ENCODE peak calls at places on chromosome 12, in seven cellular contexts. R is foreskin fibroblast, E is endothelial cell, P is HFFc6, K is psoas muscle, B is lung, L is Peyer's patch. O is an unnamed sample.

GRCh38 chr12:48957141-48958048 is at the start of gene ARF3:
- DNase-seq in R (peak; percentile 97), E (peak; percentile 98), P (peak; percentile 87), K (peak; percentile 96), B (peak; percentile 96), L (peak; percentile 97), O (peak; percentile 86)

GRCh38 chr12:59444932-59445331 is 150.9 kb upstream of the SLC16A7 start:
- DNase-seq in R (peak; percentile 67), E (no peak), P (peak; percentile 37), K (no peak), B (no peak), L (no peak), O (no peak)

GRCh38 chr12:118337194-118337838 is 35.4 kb downstream of the TAOK3 start:
- DNase-seq in R (peak; percentile 62), E (no peak), P (peak; percentile 39), K (no peak), B (no peak), L (no peak), O (no peak)

GRCh38 chr12:111438501-111438900 is 32.8 kb downstream of the SH2B3 start:
- DNase-seq in R (peak; percentile 55), E (peak; percentile 4), P (peak; percentile 43), K (no peak), B (peak; percentile 46), L (no peak), O (peak; percentile 66)

GRCh38 chr12:1357171-1357570 is 237.2 kb downstream of the FBXL14 start:
- DNase-seq in R (peak; percentile 62), E (no peak), P (peak; percentile 30), K (no peak), B (no peak), L (no peak), O (no peak)

GRCh38 chr12:123935956-123936355 is 36.7 kb downstream of the CCDC92 start:
- DNase-seq in R (no peak), E (no peak), P (no peak), K (no peak), B (no peak), L (no peak), O (no peak)

GRCh38 chr12:32124637-32125036 is 18.0 kb downstream of the BICD1 start:
- DNase-seq in R (peak; percentile 19), E (no peak), P (no peak), K (no peak), B (no peak), L (no peak), O (no peak)

GRCh38 chr12:114848661-114849060 is 164.7 kb upstream of the TBX3 start:
- DNase-seq in R (peak; percentile 91), E (no peak), P (peak; percentile 35), K (no peak), B (no peak), L (no peak), O (no peak)

GRCh38 chr12:8905546-8905945 is 8.8 kb upstream of the PHC1 start:
- DNase-seq in R (no peak), E (no peak), P (no peak), K (no peak), B (no peak), L (no peak), O (no peak)

GRCh38 chr12:117347588-117347987 is 13.8 kb downstream of the NOS1 start:
- DNase-seq in R (no peak), E (no peak), P (no peak), K (no peak), B (no peak), L (no peak), O (no peak)

GRCh38 chr12:11973396-11973795 is 97.3 kb upstream of the BCL2L14 start:
- DNase-seq in R (no peak), E (no peak), P (no peak), K (no peak), B (no peak), L (no peak), O (no peak)

GRCh38 chr12:121124402-121125109 is 8.1 kb upstream of the P2RX7 start:
- DNase-seq in R (peak; percentile 64), E (no peak), P (peak; percentile 98), K (no peak), B (no peak), L (no peak), O (no peak)

GRCh38 chr12:103800252-103800771 is 40.7 kb downstream of the NT5DC3 start:
- DNase-seq in R (peak; percentile 86), E (no peak), P (no peak), K (peak; percentile 79), B (peak; percentile 37), L (peak; percentile 68), O (no peak)

GRCh38 chr12:53983580-53984572 is 1.1 kb upstream of the HOXC10 start:
- DNase-seq in R (peak; percentile 48), E (no peak), P (no peak), K (peak; percentile 69), B (no peak), L (no peak), O (no peak)

GRCh38 chr12:62813031-62813829 is 121.7 kb downstream of the PPM1H start:
- DNase-seq in R (peak; percentile 86), E (peak; percentile 40), P (peak; percentile 32), K (peak; percentile 62), B (peak; percentile 46), L (peak; percentile 57), O (no peak)

GRCh38 chr12:55722948-55723347 is 2.8 kb downstream of the RDH5 start:
- DNase-seq in R (peak; percentile 47), E (no peak), P (no peak), K (peak; percentile 59), B (no peak), L (no peak), O (no peak)

GRCh38 chr12:109503611-109504010 is 26.2 kb downstream of the UBE3B start:
- DNase-seq in R (no peak), E (no peak), P (no peak), K (no peak), B (no peak), L (no peak), O (no peak)

GRCh38 chr12:93990832-93991748 is 157.3 kb upstream of the PLXNC1 start:
- DNase-seq in R (peak; percentile 67), E (peak; percentile 21), P (peak; percentile 55), K (peak; percentile 62), B (no peak), L (peak; percentile 50), O (no peak)

GRCh38 chr12:97006585-97006984 is 99.5 kb downstream of the NEDD1 start:
- DNase-seq in R (no peak), E (no peak), P (no peak), K (no peak), B (no peak), L (no peak), O (no peak)

GRCh38 chr12:11722071-11722470 is 72.6 kb downstream of the ETV6 start:
- DNase-seq in R (no peak), E (no peak), P (no peak), K (no peak), B (no peak), L (no peak), O (no peak)

GRCh38 chr12:97556201-97556824 is 93.7 kb downstream of the RMST start:
- DNase-seq in R (no peak), E (peak; percentile 46), P (peak; percentile 7), K (no peak), B (peak; percentile 60), L (no peak), O (no peak)

GRCh38 chr12:67594888-67595287 is 53.7 kb upstream of the DYRK2 start:
- DNase-seq in R (peak; percentile 10), E (no peak), P (peak; percentile 16), K (no peak), B (no peak), L (no peak), O (no peak)

GRCh38 chr12:69585189-69586062 is at the start of gene CCT2:
- DNase-seq in R (peak; percentile 99), E (peak; percentile 97), P (peak; percentile 93), K (peak; percentile 99), B (peak; percentile 96), L (peak; percentile 97), O (peak; percentile 95)
- TF ChIP-seq CTCF in R (peak; percentile 39), E (peak; percentile 28), P (peak; percentile 67), K (peak; percentile 40), B (no peak), L (peak; percentile 35), O (peak; percentile 32)

DNA sequence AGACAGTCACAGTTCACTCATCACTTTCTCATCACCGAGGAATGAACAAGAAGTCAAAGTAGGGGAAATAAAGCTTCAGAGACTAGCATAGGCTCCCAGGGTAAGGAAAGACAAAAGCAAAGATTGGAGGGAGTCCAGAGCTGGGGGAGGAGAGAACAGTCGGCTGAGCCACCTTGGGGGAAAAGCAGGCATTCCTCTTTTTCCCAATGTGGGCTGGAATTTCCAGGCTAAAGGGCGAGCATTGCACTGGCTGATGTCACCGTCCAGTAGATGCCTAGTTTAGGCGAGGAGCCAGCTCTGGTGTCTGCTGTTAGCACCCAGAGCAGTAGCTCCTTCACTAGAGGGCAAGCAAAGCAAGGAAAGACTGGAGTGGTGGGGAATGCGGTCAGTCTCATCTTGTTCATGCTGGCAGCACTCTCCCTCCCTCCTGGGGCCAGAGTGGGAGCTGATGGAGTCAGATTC is 8.5 kb upstream of the KRT75 start:
- DNase-seq in R (peak; percentile 42), E (no peak), P (peak; percentile 69), K (no peak), B (no peak), L (no peak), O (no peak)
- TF ChIP-seq CTCF in R (no peak), E (no peak), P (peak; percentile 8), K (no peak), B (no peak), L (no peak), O (no peak)

GRCh38 chr12:26855337-26856089 is 22.5 kb upstream of the ITPR2 start:
- DNase-seq in R (no peak), E (no peak), P (no peak), K (no peak), B (no peak), L (no peak), O (no peak)
- TF ChIP-seq CTCF in R (no peak), E (no peak), P (no peak), K (no peak), B (no peak), L (no peak), O (no peak)

DNA sequence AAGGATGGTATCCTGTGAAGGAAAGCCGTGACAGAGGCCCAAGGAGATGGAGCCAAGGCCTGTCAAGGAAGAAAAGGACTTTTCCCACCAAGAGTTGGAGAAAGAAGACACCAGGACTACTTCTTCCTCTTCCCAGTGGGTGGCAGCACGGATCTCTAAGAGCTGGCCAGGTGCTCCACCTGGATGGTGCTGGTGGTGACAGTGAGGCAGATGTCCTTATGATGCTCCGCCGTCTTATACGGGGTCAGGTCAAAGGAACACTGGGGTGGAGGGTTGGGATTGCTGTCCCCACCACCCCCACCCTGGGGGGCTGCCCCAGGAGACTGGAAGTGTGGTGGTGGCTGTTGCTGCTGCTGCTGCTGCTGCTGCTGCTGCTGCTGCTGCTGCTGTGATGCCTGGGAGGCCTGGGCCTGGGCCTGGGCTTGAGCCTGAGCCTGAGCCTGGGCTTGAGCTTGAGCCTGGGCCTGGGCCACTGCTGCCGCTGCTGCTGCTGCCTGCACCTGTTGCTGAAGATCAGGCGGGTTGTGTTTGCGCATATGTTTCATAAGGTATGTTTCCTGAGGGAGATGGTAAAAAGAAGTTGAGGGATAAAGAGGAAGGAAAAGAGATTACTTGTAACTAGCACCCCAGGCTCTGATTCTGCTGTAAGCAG is 4.8 kb upstream of the ING4 start:
- DNase-seq in R (no peak), E (no peak), P (no peak), K (no peak), B (no peak), L (no peak), O (no peak)
- TF ChIP-seq CTCF in R (peak; percentile 5), E (no peak), P (no peak), K (no peak), B (no peak), L (peak; percentile 33), O (no peak)